ENCODE peak calls at places on chromosomes 3 and 15, in five cellular contexts. L is K562, I is A549, P is SK-N-SH, S is GM12878. O is an unnamed sample.

GRCh38 chr3:122077293-122078234 is 22.4 kb downstream of the CD86 start:
- DNase-seq in S (no peak), I (no peak), P (no peak), L (no peak), O (no peak)

GRCh38 chr15:85837011-85837433 is 42.3 kb upstream of the KLHL25 start:
- DNase-seq in P (no peak), L (no peak), I (peak; percentile 71), S (no peak), O (no peak)

GRCh38 chr3:31010491-31010890 is 116.0 kb upstream of the GADL1 start:
- DNase-seq in I (no peak), L (no peak), P (no peak), S (no peak), O (peak; percentile 52)

GRCh38 chr15:39888809-39889208 is 31.3 kb downstream of the GPR176 start:
- DNase-seq in L (no peak), I (no peak), P (no peak), S (no peak), O (no peak)

GRCh38 chr3:128127236-128127635 is 3.6 kb upstream of the RUVBL1 start:
- DNase-seq in L (no peak), P (no peak), I (no peak), S (no peak), O (no peak)

GRCh38 chr3:177144922-177145321 is 52.4 kb downstream of the TBL1XR1 start:
- DNase-seq in S (peak; percentile 62), P (no peak), L (no peak), I (no peak), O (no peak)

GRCh38 chr3:161295325-161295724 is 74.2 kb downstream of the NMD3 start:
- DNase-seq in I (no peak), P (no peak), S (no peak), L (no peak), O (no peak)

GRCh38 chr15:49215768-49216739 is 46.0 kb downstream of the GALK2 start:
- DNase-seq in I (peak; percentile 19), S (peak; percentile 38), L (no peak), P (no peak), O (no peak)

GRCh38 chr3:177451940-177452484 is 254.7 kb upstream of the TBL1XR1 start:
- DNase-seq in I (no peak), S (no peak), P (peak; percentile 36), L (no peak), O (peak; percentile 72)

GRCh38 chr3:60553144-60553543 is 698.1 kb downstream of the FHIT start:
- DNase-seq in S (no peak), I (no peak), L (no peak), P (no peak), O (no peak)

GRCh38 chr3:48400824-48401433 is 28.9 kb downstream of the FBXW12 start:
- DNase-seq in S (peak; percentile 26), I (peak; percentile 70), P (peak; percentile 81), L (peak; percentile 76), O (peak; percentile 51)

GRCh38 chr3:148077951-148078350 is 619.8 kb upstream of the AGTR1 start:
- DNase-seq in S (no peak), I (no peak), P (no peak), L (no peak), O (no peak)

DNA sequence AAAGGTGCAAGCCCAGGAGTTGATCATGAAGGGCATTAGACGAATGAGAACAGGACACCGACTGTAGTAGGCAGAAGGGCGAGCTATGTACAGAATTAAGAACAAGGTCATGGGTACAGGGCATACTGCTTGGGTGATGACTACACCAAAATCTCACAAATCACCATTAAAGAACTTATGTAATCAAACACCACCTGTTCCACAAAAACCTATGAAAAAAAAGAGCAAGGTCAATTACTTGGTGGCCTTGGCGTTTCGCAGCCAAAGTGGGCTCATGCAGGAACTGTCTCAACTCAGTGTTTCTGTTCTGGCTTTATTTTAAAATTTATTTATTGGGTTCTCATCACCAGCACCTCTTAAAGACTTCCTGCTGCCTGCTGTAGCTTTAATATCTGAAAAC is 2.1 kb downstream of the KAT2B start:
- DNase-seq in L (no peak), S (no peak), I (no peak), P (no peak), O (no peak)
- H3K4me3 ChIP-seq in L (no peak overlapping the region), S (no peak overlapping the region), I (no peak overlapping the region), P (no peak overlapping the region), O (no peak overlapping the region)

GRCh38 chr15:45093013-45093412 is 21.0 kb downstream of the DUOX2 start:
- DNase-seq in S (no peak), L (no peak), P (no peak), I (no peak), O (no peak)

GRCh38 chr15:45089712-45090373 is 24.1 kb downstream of the DUOX2 start:
- DNase-seq in S (no peak), L (peak; percentile 14), P (no peak), I (no peak), O (no peak)

GRCh38 chr15:45088801-45089711 is 24.9 kb downstream of the DUOX2 start:
- DNase-seq in S (no peak), I (no peak), P (no peak), L (peak; percentile 21), O (no peak)

GRCh38 chr15:45091581-45091980 is 22.4 kb downstream of the DUOX2 start:
- DNase-seq in L (no peak), S (no peak), P (no peak), I (no peak), O (no peak)

DNA sequence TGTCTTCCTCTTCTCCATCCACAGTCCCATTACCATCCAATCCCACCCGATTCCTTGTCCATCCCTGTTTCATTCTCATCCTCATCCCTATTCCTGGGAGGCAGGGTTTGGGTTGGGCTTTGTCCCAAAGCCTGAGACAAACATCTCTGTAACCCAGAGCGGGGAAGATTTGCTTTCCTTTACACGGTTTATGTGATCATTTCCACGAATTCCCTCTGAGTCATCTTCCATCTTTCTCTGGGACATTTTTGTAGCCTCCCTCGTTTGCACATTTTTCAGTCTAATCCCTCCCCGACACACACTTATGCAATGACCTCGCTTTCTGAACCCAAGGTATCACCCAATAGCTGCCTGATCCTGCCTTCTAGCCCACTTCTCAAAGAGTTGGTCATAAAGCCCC is 22.8 kb downstream of the DUOX2 start:
- DNase-seq in P (no peak), L (peak; percentile 56), S (no peak), I (peak; percentile 14), O (peak; percentile 66)
- TF ChIP-seq RCOR1 in P (no peak), L (no peak), S (no peak), I (no peak), O (no peak)

GRCh38 chr15:90930861-90931629 is 1.3 kb downstream of the HDDC3 start:
- DNase-seq in S (no peak), L (peak; percentile 60), I (no peak), P (no peak), O (no peak)
- H3K4me3 ChIP-seq in S (peak overlapping the region; percentile 90), L (peak overlapping the region; percentile 66), I (peak overlapping the region; percentile 69), P (peak overlapping the region; percentile 84), O (no peak overlapping the region)

GRCh38 chr15:53693729-53694533 is 65.5 kb downstream of the WDR72 start:
- DNase-seq in I (no peak), P (no peak), S (no peak), L (no peak), O (no peak)
- TF ChIP-seq RCOR1 in I (no peak), P (no peak), S (no peak), L (no peak), O (no peak)

DNA sequence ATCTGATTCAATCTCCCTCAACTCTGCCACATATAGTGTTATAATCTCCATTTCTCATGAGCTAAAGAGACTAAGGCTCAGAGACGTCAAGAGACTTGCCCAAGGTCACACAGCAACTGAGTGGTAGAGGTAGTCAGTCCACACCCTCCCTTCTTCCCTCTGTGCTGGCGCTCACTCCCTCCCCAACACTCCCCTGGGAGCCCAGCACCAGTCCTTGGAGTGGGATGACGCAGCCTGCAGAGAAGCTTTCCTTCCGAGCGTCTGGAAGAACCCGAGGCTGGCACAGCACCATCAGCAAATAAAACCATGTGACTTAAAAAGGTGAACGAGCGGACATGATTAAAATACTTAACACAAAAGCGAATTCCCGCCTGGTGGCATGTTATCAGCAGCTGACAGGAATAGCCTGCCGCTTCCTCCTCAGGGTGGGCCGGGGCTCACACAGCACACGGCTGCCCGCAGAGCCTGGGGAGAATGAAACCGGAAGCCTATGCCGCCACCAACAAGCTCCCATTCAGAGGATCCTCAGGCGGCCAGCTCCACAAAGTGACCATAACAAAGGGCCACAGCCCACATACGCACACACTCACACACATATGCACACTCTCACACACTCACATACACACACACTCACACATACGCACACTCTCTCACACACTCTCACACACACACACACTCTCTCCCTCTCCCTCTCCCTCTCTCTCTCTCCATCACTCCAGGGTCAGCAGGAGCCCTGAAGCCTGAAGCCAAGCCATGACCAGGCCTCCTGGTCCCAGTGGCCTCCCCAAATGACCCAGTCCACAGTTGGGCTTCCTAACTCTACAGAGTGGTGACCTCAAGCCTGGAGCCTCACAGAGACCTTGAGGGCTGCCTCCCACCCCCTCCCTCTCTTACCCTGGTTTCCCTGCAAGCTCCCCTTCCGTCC is 120.5 kb downstream of the XXYLT1 start:
- DNase-seq in I (no peak), L (peak; percentile 88), S (no peak), P (peak; percentile 38), O (peak; percentile 81)
- H3K4me3 ChIP-seq in I (no peak overlapping the region), L (peak overlapping the region; percentile 6), S (peak overlapping the region; percentile 93), P (no peak overlapping the region), O (peak overlapping the region; percentile 28)

GRCh38 chr3:4848176-4848575 is 131.1 kb upstream of the BHLHE40 start:
- DNase-seq in L (no peak), I (no peak), S (no peak), P (no peak), O (no peak)

GRCh38 chr3:4849739-4850138 is 129.5 kb upstream of the BHLHE40 start:
- DNase-seq in L (no peak), P (no peak), S (no peak), I (no peak), O (no peak)

GRCh38 chr3:4850928-4851265 is 128.3 kb upstream of the BHLHE40 start:
- DNase-seq in L (no peak), P (no peak), I (no peak), S (peak; percentile 68), O (no peak)

GRCh38 chr3:4849136-4849535 is 130.1 kb upstream of the BHLHE40 start:
- DNase-seq in I (no peak), S (no peak), P (no peak), L (no peak), O (no peak)

DNA sequence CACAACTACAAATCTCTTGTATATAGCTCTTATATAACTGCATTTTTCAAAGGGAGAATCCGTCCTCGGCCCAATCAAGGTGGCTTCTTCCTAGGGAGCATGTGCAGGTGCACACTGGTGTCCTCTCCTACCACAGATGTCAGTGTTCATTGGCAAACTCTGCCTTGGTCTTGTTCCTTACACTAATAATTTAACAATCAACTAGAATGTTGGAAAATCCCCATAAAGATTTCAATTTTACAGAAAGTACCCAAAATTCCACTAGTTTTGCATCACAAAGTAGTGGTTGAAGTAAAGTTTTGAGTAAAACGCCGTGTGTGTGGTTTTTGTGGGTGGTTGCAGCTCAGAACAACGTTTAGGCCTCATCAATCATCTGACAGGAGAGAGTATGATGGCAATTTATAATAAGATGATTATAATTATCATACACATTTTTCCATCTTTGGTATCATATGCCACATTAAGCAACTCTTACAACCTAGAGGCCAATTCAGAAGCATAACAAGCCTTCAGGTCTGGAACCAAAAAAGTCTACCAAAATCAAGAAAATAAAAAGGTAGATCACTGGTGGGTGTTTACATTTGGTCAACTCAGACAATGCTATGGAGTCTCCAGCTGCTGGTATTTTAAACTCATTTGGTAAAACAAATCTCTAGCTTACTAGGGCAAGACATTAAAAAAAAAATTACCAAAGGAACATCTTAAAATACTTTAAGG is 128.9 kb upstream of the BHLHE40 start:
- DNase-seq in L (no peak), P (no peak), S (peak; percentile 84), I (no peak), O (no peak)
- TF ChIP-seq RCOR1 in L (no peak), P (no peak), S (peak; percentile 13), I (no peak), O (no peak)